ENCODE peak calls at places on chromosomes 16 and 17, in ten cellular contexts. P is keratinocyte, D is tibial nerve, H is IMR-90, M is A673, Q is transverse colon, G is cardiac muscle cell, A is ovary, X is left ventricle myocardium inferior, K is mucosa of descending colon. O is an unnamed sample. For H3K4me1, the result is how much of the 10 kb centered on the place peaks cover.

GRCh38 chr17:13393841-13394710 is 207.7 kb downstream of the HS3ST3A1 start:
- DNase-seq in P (no peak), D (no peak), H (peak), M (no peak), Q (no peak), G (peak), A (no peak), X (no peak), K (no peak), O (no peak)

GRCh38 chr17:752002-752619 is at the start of gene GEMIN4:
- DNase-seq in P (peak), D (peak), H (peak), M (peak), Q (peak), G (peak), A (peak), X (peak), K (peak), O (peak)

GRCh38 chr16:79278506-79278905 is 322.0 kb downstream of the MAF start:
- DNase-seq in P (no peak), D (no peak), H (no peak), M (no peak), Q (peak), G (no peak), A (no peak), X (no peak), K (peak), O (no peak)

GRCh38 chr16:87848676-87849345 is 20.5 kb downstream of the SLC7A5 start:
- DNase-seq in P (no peak), D (no peak), H (no peak), M (no peak), Q (no peak), G (no peak), A (no peak), X (no peak), K (no peak), O (no peak)

GRCh38 chr17:35766903-35767510 is 6.3 kb downstream of the C17orf50 start:
- DNase-seq in P (no peak), D (no peak), H (peak), M (peak), Q (no peak), G (peak), A (no peak), X (no peak), K (no peak), O (no peak)

GRCh38 chr16:11359370-11359769 is 14.1 kb downstream of the RMI2 start:
- DNase-seq in P (peak), D (no peak), H (peak), M (no peak), Q (no peak), G (no peak), A (no peak), X (no peak), K (no peak), O (peak)

GRCh38 chr16:50767197-50767596 is 25.3 kb downstream of the CYLD start:
- DNase-seq in P (no peak), D (no peak), H (no peak), M (no peak), Q (no peak), G (no peak), A (no peak), X (no peak), K (no peak), O (no peak)

GRCh38 chr17:64781810-64782555 is 119.9 kb upstream of the SMURF2 start:
- DNase-seq in P (no peak), D (no peak), H (no peak), M (no peak), Q (no peak), G (no peak), A (no peak), X (no peak), K (peak), O (no peak)

GRCh38 chr16:66810391-66810790 is 9.0 kb upstream of the TERB1 start:
- DNase-seq in P (no peak), D (no peak), H (no peak), M (no peak), Q (no peak), G (peak), A (no peak), X (no peak), K (no peak), O (no peak)

GRCh38 chr17:50090071-50090470 is 5.1 kb upstream of the PDK2 start:
- DNase-seq in P (no peak), D (no peak), H (no peak), M (no peak), Q (no peak), G (no peak), A (no peak), X (no peak), K (peak), O (no peak)

GRCh38 chr16:8971416-8971815 is 7.7 kb upstream of the USP7 start:
- DNase-seq in P (no peak), D (no peak), H (no peak), M (no peak), Q (no peak), G (no peak), A (no peak), X (no peak), K (no peak), O (no peak)

GRCh38 chr17:68462381-68463210 is 5.3 kb upstream of the WIPI1 start:
- DNase-seq in P (no peak), D (no peak), H (peak), M (peak), Q (peak), G (peak), A (no peak), X (peak), K (no peak), O (no peak)

GRCh38 chr17:79786930-79787643 is 9.1 kb downstream of the CBX2 start:
- DNase-seq in P (no peak), D (no peak), H (no peak), M (no peak), Q (no peak), G (no peak), A (peak), X (no peak), K (peak), O (peak)

GRCh38 chr16:53131363-53132071 is 76.7 kb downstream of the CHD9 start:
- DNase-seq in P (no peak), D (peak), H (peak), M (peak), Q (peak), G (peak), A (peak), X (peak), K (peak), O (peak)

GRCh38 chr17:82059272-82060000 is 6.2 kb downstream of the DUS1L start:
- DNase-seq in P (no peak), D (no peak), H (no peak), M (no peak), Q (no peak), G (no peak), A (no peak), X (no peak), K (peak), O (no peak)

GRCh38 chr17:8957721-8958120 is 7.8 kb downstream of the PIK3R5 start:
- DNase-seq in P (no peak), D (no peak), H (no peak), M (no peak), Q (no peak), G (no peak), A (no peak), X (no peak), K (no peak), O (no peak)

GRCh38 chr17:42508426-42509164 is 27.4 kb upstream of the NAGLU start:
- DNase-seq in P (no peak), D (no peak), H (no peak), M (no peak), Q (no peak), G (no peak), A (no peak), X (no peak), K (no peak), O (peak)

DNA sequence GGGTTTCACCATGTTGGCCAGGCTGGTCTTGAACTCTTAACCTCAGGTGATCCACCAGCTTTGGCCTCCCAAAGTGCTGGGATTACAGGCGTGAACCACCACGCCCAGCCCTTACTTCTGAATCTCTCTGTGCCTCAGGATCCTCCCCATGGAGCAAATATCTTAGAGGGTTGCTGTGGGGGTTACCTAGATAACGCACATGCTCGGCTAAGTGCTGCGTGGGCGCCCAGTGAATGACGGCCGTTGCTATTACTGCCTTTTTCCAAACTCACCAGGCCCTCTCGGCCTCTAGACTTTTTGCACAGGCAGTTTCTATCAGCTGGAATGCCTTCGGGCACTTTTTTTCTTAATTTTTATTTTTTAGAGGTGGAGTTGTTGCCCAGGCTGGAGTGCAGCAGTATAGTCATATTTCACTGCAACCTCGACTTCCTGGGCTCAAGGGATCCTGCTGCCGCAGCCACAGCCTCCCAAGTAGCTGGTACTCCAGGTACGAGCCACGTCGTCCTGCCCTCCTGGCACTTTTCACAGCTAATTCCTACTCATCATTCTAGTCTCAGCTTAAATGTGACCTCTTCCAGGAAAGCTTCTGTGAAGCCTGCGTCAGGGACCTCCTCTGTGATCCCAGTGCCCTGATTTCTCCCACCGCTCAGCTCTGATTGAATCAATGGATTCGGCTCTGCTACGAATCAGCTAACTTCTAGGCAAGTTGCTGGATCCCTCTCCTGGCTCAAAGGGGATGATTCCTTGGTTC is 8.6 kb downstream of the CCDC102A start:
- DNase-seq in P (no peak), D (no peak), H (no peak), M (no peak), Q (no peak), G (no peak), A (peak), X (no peak), K (peak), O (peak)
- H3K4me3 ChIP-seq in P (no peak), D (no peak), H (no peak), M (no peak), Q (no peak), G (no peak), A (no peak), X (no peak), K (no peak), O (no peak)

GRCh38 chr17:66185842-66186241 is 6.1 kb downstream of the CEP112 start:
- DNase-seq in P (no peak), D (no peak), H (no peak), M (no peak), Q (no peak), G (no peak), A (no peak), X (no peak), K (no peak), O (no peak)

GRCh38 chr17:66192378-66192687 is 400 bp upstream of the CEP112 start:
- DNase-seq in P (no peak), D (no peak), H (no peak), M (no peak), Q (no peak), G (no peak), A (no peak), X (no peak), K (no peak), O (no peak)

GRCh38 chr17:66190738-66191606 is 961 bp downstream of the CEP112 start:
- DNase-seq in P (no peak), D (no peak), H (peak), M (peak), Q (no peak), G (peak), A (no peak), X (no peak), K (no peak), O (no peak)

GRCh38 chr17:66187718-66188117 is 4.2 kb downstream of the CEP112 start:
- DNase-seq in P (no peak), D (no peak), H (no peak), M (no peak), Q (no peak), G (no peak), A (no peak), X (no peak), K (no peak), O (no peak)

DNA sequence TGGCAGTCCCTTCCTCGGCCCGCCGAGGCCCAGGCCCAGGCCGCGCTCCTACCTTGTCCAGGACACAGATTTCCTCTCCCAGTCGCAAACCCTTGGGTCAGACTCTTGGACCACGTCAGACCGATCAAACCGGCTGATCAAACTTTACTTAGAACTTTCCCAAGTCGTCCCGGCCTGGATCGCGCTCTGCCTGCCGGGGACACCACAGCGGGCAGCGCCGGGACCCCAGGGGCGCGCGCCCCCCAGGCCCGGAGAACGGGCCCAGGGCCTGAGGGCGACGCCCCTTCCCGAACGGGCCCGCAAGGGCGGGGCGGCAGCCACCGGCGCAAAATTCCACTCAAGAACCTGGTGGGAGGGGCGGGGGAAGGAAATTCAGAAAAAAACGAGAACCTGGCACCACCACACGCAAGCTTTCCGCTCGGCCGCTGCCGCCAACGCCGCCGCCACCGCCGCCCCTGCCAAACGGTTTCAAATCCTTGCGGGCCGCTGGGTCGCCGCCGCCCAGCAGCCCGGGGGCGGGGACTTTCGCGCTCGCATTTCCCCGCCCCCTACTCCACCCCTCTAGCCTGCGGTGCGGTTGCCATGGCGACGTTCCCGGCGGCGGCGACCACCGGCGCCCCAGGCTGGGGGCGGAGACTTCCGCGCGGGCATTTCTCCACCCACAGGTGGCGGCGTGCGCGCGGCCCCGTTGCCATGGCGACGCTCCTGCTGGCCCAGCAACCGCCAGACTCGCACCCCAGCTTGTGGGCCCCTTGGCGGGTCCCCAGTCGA is at the start of gene CEP112:
- DNase-seq in P (no peak), D (peak), H (peak), M (peak), Q (peak), G (peak), A (peak), X (peak), K (peak), O (peak)
- TF ChIP-seq CTCF in P (no peak), D (no peak), H (no peak), M (no peak), Q (no peak), G (no peak), A (no peak), X (peak), K (no peak), O (no peak)

GRCh38 chr16:74031551-74031950 is 265.1 kb upstream of the PSMD7 start:
- DNase-seq in P (no peak), D (no peak), H (no peak), M (no peak), Q (no peak), G (no peak), A (no peak), X (no peak), K (no peak), O (no peak)

GRCh38 chr16:74030000-74030399 is 266.6 kb upstream of the PSMD7 start:
- DNase-seq in P (no peak), D (no peak), H (no peak), M (no peak), Q (peak), G (no peak), A (no peak), X (no peak), K (peak), O (peak)

GRCh38 chr16:74026373-74027281 is 270.0 kb upstream of the PSMD7 start:
- DNase-seq in P (no peak), D (no peak), H (no peak), M (no peak), Q (no peak), G (no peak), A (no peak), X (no peak), K (no peak), O (no peak)

GRCh38 chr16:74024997-74025396 is 271.6 kb upstream of the PSMD7 start:
- DNase-seq in P (no peak), D (no peak), H (no peak), M (no peak), Q (no peak), G (no peak), A (no peak), X (no peak), K (no peak), O (no peak)

DNA sequence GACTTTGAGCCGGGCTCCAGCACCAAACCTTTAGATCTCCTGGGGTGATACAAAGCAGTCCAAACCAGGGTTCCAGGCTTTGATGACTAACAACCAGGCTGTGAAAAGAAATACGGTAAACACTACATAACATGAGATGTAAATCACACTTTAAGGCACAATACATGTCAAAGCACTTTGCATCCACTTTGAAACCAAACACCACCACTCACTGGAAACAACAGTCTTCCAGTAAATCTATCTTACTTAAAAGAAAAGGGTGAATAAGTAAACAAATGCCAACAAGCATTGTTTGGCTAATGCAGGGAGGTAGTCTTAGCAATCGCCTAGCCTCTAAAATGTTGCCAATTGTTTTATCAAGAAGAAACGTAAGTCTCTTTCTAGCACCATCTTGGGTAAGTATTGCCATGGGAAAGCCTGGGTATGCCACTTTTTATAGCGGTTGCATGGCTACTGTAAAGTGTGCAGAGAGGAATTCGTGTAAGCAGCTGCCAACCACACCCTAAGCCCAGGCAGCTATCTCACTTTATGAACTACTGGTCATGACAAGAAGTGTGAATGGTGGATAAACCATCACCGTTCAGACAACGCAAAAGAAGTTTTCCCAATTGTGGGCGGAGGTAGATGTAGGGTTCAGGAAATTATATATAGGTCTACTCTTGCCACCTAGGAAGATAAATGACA is 267.4 kb upstream of the PSMD7 start:
- DNase-seq in P (no peak), D (no peak), H (no peak), M (no peak), Q (peak), G (no peak), A (no peak), X (no peak), K (no peak), O (no peak)
- H3K4me1 ChIP-seq in P (under half), D (under half), H (under half), M (under half), Q (under half), G (under half), A (under half), X (under half), K (under half), O (under half)

DNA sequence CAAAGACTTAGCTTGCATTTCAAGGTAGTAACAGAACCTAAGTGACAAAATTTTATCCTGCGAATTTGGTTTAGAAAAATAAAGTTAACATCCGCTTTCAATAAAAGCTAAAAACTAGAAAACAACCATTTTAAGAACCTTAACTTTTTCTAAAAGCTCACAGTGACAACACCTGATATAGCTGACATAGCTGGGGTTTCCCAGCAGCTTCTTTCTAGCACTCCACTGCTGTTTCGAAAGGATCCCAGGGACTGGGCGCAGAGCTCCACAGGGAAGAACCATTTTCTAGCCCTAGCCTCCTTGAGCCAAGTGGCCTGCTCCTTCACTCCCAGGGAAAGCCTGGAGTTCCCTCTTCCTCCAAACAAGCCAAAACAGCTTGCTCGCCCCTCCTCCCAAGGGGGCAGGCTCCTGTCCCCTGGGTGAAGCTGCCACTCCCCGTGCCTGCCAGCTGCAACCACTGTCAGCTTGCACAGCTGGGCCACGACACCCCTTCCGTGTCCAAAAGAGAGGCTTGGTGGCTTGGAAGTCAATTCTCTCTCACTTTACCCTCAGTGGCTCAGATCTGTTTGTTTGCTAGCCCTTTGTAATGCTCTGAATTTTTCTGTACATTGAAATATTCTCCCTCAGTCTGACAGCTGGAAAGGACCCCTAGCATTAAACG is 59.8 kb downstream of the CYTH1 start:
- DNase-seq in P (no peak), D (no peak), H (no peak), M (peak), Q (peak), G (no peak), A (no peak), X (peak), K (no peak), O (peak)
- H3K4me3 ChIP-seq in P (no peak), D (peak), H (no peak), M (peak), Q (no peak), G (peak), A (no peak), X (peak), K (no peak), O (peak)

GRCh38 chr16:81405702-81406113 is 38.9 kb upstream of the CMIP start:
- DNase-seq in P (peak), D (no peak), H (peak), M (no peak), Q (no peak), G (no peak), A (peak), X (no peak), K (no peak), O (no peak)
- TF ChIP-seq CTCF in P (peak), D (no peak), H (peak), M (no peak), Q (no peak), G (peak), A (no peak), X (no peak), K (no peak), O (no peak)

DNA sequence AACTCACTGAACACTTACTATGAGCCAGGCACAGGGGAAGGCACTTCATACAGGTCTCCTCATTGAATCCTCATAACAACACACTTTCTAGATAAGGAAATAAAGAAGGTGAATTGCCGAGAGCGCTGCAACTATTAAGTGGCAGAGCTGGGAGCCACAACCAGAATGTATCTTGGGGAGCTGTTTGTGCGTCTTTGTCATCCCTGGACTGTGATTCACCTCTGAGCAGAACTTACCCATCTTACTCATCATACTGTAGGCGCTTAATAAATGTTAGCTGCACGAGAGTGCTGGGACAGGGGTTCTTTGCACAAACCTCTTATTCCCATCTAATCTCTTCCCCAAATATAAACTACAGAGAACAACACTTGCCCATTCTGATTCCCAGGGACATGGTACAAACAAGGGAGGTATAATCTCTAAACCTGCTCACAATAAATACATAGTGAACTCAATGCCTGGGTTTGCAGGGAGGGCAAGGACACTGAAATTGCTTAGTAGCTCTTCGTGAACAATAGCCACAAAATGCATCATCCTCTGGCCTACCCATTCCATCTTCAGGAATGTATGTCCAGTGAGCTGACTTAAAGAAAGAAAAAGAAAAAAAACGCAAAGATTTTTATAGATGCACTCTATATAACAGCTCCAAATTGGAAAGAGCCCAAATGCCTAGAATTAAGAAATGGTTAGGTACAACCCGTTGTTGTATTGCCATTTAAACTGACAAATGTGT is 43.0 kb downstream of the MYO18A start:
- DNase-seq in P (no peak), D (no peak), H (peak), M (no peak), Q (no peak), G (no peak), A (no peak), X (no peak), K (no peak), O (no peak)
- H3K4me1 ChIP-seq in P (half or more), D (under half), H (half or more), M (under half), Q (under half), G (half or more), A (under half), X (half or more), K (under half), O (under half)

O was measured in upper lobe of right lung.